ENCODE peak calls at places on chromosomes 11 and 22, in nine cellular contexts. L is A549, D is sigmoid colon, R is AG04450, G is foreskin fibroblast, H is Caco-2, V is heart left ventricle, P is left lung, X is lower lobe of right lung. C is an unnamed sample.
A peak's percentile ranks its signal among the peaks of the same experiment; 100 is the strongest.

GRCh38 chr22:38196791-38197429 is 4.9 kb upstream of the MAFF start:
- DNase-seq in L (no peak), D (no peak), R (no peak), G (peak; percentile 74), H (no peak), V (no peak), P (no peak), X (no peak), C (no peak)

GRCh38 chr22:22788460-22789037 is 99.1 kb upstream of the IGLL5 start:
- DNase-seq in L (no peak), D (no peak), R (no peak), G (no peak), H (no peak), V (no peak), P (no peak), X (no peak), C (no peak)

GRCh38 chr22:45090364-45090960 is 73.3 kb upstream of the NUP50 start:
- DNase-seq in L (no peak), D (no peak), R (no peak), G (peak; percentile 65), H (peak; percentile 73), V (no peak), P (no peak), X (no peak), C (no peak)

GRCh38 chr11:102186836-102187235 is 76.6 kb downstream of the YAP1 start:
- DNase-seq in L (no peak), D (no peak), R (no peak), G (peak; percentile 51), H (peak; percentile 71), V (no peak), P (no peak), X (no peak), C (no peak)

GRCh38 chr11:65417702-65418430 is 4.7 kb upstream of the NEAT1 start:
- DNase-seq in L (no peak), D (peak; percentile 92), R (no peak), G (peak; percentile 60), H (no peak), V (peak; percentile 82), P (peak; percentile 84), X (peak; percentile 72), C (peak; percentile 74)

GRCh38 chr11:68016161-68016903 is 6.2 kb downstream of the ALDH3B1 start:
- DNase-seq in L (no peak), D (no peak), R (no peak), G (no peak), H (no peak), V (no peak), P (no peak), X (no peak), C (no peak)

GRCh38 chr11:74670171-74670570 is 61.1 kb downstream of the CHRDL2 start:
- DNase-seq in L (no peak), D (no peak), R (no peak), G (no peak), H (no peak), V (no peak), P (no peak), X (no peak), C (no peak)

GRCh38 chr11:3134651-3135490 is 30.2 kb downstream of the OSBPL5 start:
- DNase-seq in L (no peak), D (peak; percentile 65), R (no peak), G (no peak), H (no peak), V (peak; percentile 62), P (peak; percentile 78), X (peak; percentile 44), C (peak; percentile 15)

GRCh38 chr11:41533761-41534160 is 74.3 kb upstream of the LRRC4C start:
- DNase-seq in L (no peak), D (no peak), R (no peak), G (no peak), H (no peak), V (no peak), P (no peak), X (no peak), C (no peak)

GRCh38 chr11:8331767-8332166 is 68.1 kb upstream of the LMO1 start:
- DNase-seq in L (no peak), D (no peak), R (no peak), G (no peak), H (no peak), V (no peak), P (no peak), X (no peak), C (peak; percentile 49)

GRCh38 chr11:3216027-3216525 is 2.5 kb downstream of the MRGPRG start:
- DNase-seq in L (no peak), D (no peak), R (no peak), G (no peak), H (no peak), V (no peak), P (peak; percentile 58), X (no peak), C (no peak)

GRCh38 chr11:120522736-120523135 is 11.2 kb downstream of the GRIK4 start:
- DNase-seq in L (no peak), D (peak; percentile 19), R (no peak), G (no peak), H (no peak), V (no peak), P (peak; percentile 46), X (peak; percentile 12), C (no peak)

GRCh38 chr11:99069831-99070444 is 49.2 kb downstream of the CNTN5 start:
- DNase-seq in L (no peak), D (peak; percentile 48), R (no peak), G (no peak), H (no peak), V (no peak), P (peak; percentile 20), X (no peak), C (peak; percentile 51)

GRCh38 chr11:76008474-76008873 is 193.5 kb downstream of the UVRAG start:
- DNase-seq in L (no peak), D (no peak), R (no peak), G (peak; percentile 76), H (no peak), V (no peak), P (no peak), X (no peak), C (no peak)

GRCh38 chr11:18705651-18706281 is 7.2 kb downstream of the TMEM86A start:
- DNase-seq in L (no peak), D (peak; percentile 80), R (no peak), G (peak; percentile 21), H (peak; percentile 12), V (no peak), P (peak; percentile 82), X (peak; percentile 73), C (peak; percentile 42)
- H3K4me3 ChIP-seq in L (no peak overlapping the region), D (peak overlapping the region; percentile 60), R (peak overlapping the region; percentile 17), G (peak overlapping the region; percentile 34), H (peak overlapping the region; percentile 64), V (peak overlapping the region; percentile 46), P (peak overlapping the region; percentile 43), X (peak overlapping the region; percentile 58), C (peak overlapping the region; percentile 25)

GRCh38 chr11:206002-206384 is 1.2 kb downstream of the BET1L start:
- DNase-seq in L (no peak), D (peak; percentile 62), R (no peak), G (no peak), H (no peak), V (no peak), P (no peak), X (peak; percentile 34), C (no peak)
- H3K4me3 ChIP-seq in L (peak overlapping the region; percentile 100), D (peak overlapping the region; percentile 86), R (peak overlapping the region; percentile 98), G (peak overlapping the region; percentile 94), H (peak overlapping the region; percentile 73), V (peak overlapping the region; percentile 94), P (peak overlapping the region; percentile 97), X (peak overlapping the region; percentile 74), C (peak overlapping the region; percentile 90)

DNA sequence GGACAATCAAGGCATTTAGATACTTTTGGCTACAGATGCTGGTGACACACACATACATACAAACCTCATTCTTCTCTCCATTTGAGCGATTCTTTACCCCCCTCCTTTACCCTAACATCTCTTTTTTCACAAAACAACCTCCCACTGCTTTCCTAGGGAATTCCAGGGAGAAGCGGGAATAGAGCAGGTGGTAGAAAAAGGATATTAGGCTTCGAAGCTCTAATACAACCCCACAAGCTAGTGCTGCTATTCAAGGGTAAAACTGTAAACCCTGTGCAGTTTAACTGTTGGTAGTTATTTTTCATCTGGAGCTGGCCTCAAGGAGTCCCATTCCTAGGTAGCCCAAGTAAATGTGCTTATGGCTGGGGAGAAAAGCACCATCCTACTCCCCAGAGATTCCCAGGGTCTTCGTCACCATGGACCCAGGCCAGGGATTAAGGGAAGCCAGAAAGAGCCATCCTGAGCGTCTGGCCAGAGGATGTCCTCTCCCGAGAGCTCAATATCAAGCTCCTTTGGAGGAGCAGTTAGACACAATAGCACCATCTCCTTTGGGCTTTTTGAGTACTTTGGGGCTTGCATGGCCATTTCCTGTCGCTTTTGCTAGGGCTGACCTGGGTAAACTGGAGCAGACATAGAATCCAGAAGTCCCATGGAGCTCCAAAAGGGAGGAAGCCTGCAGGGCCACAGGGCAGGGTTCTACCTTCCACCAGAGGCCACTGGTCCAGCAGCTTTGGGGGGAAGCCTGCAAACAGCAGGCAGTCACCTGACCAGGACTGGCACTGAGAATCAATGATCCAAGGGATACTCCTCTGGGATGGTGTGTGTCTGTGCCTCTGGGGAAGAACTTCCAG is 3.1 kb downstream of the MAML2 start:
- DNase-seq in L (no peak), D (no peak), R (no peak), G (peak; percentile 56), H (no peak), V (no peak), P (no peak), X (no peak), C (no peak)
- H3K4me3 ChIP-seq in L (no peak overlapping the region), D (peak overlapping the region; percentile 59), R (peak overlapping the region; percentile 81), G (peak overlapping the region; percentile 95), H (no peak overlapping the region), V (peak overlapping the region; percentile 76), P (peak overlapping the region; percentile 70), X (peak overlapping the region; percentile 82), C (no peak overlapping the region)

GRCh38 chr11:86301742-86302091 is 323 bp upstream of the HIKESHI start:
- DNase-seq in L (no peak), D (no peak), R (no peak), G (no peak), H (no peak), V (no peak), P (no peak), X (no peak), C (no peak)
- H3K4me3 ChIP-seq in L (peak overlapping the region; percentile 66), D (peak overlapping the region; percentile 81), R (peak overlapping the region; percentile 74), G (peak overlapping the region; percentile 66), H (peak overlapping the region; percentile 58), V (peak overlapping the region; percentile 86), P (peak overlapping the region; percentile 89), X (peak overlapping the region; percentile 70), C (peak overlapping the region; percentile 82)

C was measured in right lobe of liver.